ENCODE peak calls at places on chromosomes 4 and X, in six cellular contexts. U, S, A, M, K and D are unnamed samples.

GRCh38 chr4:39846135-39846534 is 131.6 kb downstream of the PDS5A start:
- DNase-seq in U (no peak), S (no peak), A (peak), M (no peak), K (no peak), D (no peak)

GRCh38 chr4:94285666-94286065 is 57.0 kb downstream of the HPGDS start:
- DNase-seq in U (no peak), S (no peak), A (no peak), M (no peak), K (no peak), D (no peak)

GRCh38 chr4:88672987-88673386 is 24.6 kb downstream of the NAP1L5 start:
- DNase-seq in U (peak), S (no peak), A (peak), M (no peak), K (peak), D (no peak)

GRCh38 chr4:118823471-118823870 is 12.5 kb downstream of the SEC24D start:
- DNase-seq in U (no peak), S (no peak), A (no peak), M (no peak), K (no peak), D (no peak)

GRCh38 chrX:65643046-65643785 is 24.2 kb upstream of the MSN start:
- DNase-seq in U (no peak), S (no peak), A (peak), M (no peak), K (no peak), D (no peak)

GRCh38 chr4:15544196-15544730 is 74.6 kb downstream of the CC2D2A start:
- DNase-seq in U (no peak), S (no peak), A (no peak), M (no peak), K (no peak), D (no peak)

GRCh38 chrX:53682885-53683555 is 3.5 kb downstream of the HUWE1 start:
- DNase-seq in U (peak), S (no peak), A (peak), M (no peak), K (peak), D (peak)

GRCh38 chr4:52824603-52825310 is 37.4 kb upstream of the RASL11B start:
- DNase-seq in U (peak), S (peak), A (peak), M (peak), K (peak), D (no peak)

GRCh38 chrX:15336023-15336413 is 695 bp upstream of the PIGA start:
- DNase-seq in U (peak), S (peak), A (peak), M (no peak), K (peak), D (peak)

GRCh38 chr4:70768301-70768948 is 46.7 kb downstream of the RUFY3 start:
- DNase-seq in U (no peak), S (no peak), A (peak), M (no peak), K (no peak), D (no peak)

GRCh38 chr4:30776451-30776850 is 56.3 kb downstream of the PCDH7 start:
- DNase-seq in U (no peak), S (no peak), A (no peak), M (no peak), K (no peak), D (no peak)

GRCh38 chr4:896216-896615 is 35.9 kb downstream of the GAK start:
- DNase-seq in U (no peak), S (no peak), A (no peak), M (no peak), K (no peak), D (no peak)

GRCh38 chrX:145910017-145910416 is 92.4 kb downstream of the SLITRK2 start:
- DNase-seq in U (no peak), S (no peak), A (no peak), M (no peak), K (no peak), D (no peak)

GRCh38 chr4:31045724-31046318 is 325.7 kb downstream of the PCDH7 start:
- DNase-seq in U (peak), S (no peak), A (peak), M (no peak), K (peak), D (no peak)

GRCh38 chr4:8528713-8529112 is 51.5 kb upstream of the GPR78 start:
- DNase-seq in U (no peak), S (peak), A (peak), M (no peak), K (no peak), D (no peak)

GRCh38 chrX:131394384-131394783 is 105.3 kb upstream of the IGSF1 start:
- DNase-seq in U (no peak), S (no peak), A (no peak), M (no peak), K (no peak), D (no peak)

GRCh38 chrX:103367502-103367901 is 8.8 kb upstream of the BEX3 start:
- DNase-seq in U (no peak), S (no peak), A (no peak), M (no peak), K (peak), D (no peak)

GRCh38 chr4:134865675-134866074 is 664.1 kb upstream of the PABPC4L start:
- DNase-seq in U (no peak), S (no peak), A (no peak), M (no peak), K (no peak), D (no peak)

GRCh38 chr4:107219681-107220080 is 183.6 kb upstream of the DKK2 start:
- DNase-seq in U (no peak), S (no peak), A (peak), M (no peak), K (no peak), D (no peak)

GRCh38 chr4:45079616-45080015 is 353.3 kb upstream of the GNPDA2 start:
- DNase-seq in U (no peak), S (no peak), A (no peak), M (no peak), K (no peak), D (no peak)

GRCh38 chr4:94411296-94411695 is 40.4 kb upstream of the PDLIM5 start:
- DNase-seq in U (no peak), S (no peak), A (no peak), M (no peak), K (no peak), D (no peak)

GRCh38 chr4:95377511-95377910 is 171.3 kb downstream of the UNC5C start:
- DNase-seq in U (no peak), S (no peak), A (no peak), M (no peak), K (no peak), D (no peak)

GRCh38 chrX:4932790-4933189 is 1219.3 kb upstream of the PRKX start:
- DNase-seq in U (no peak), S (no peak), A (peak), M (no peak), K (no peak), D (no peak)

GRCh38 chr4:111602848-111603247 is 542.4 kb upstream of the FAM241A start:
- DNase-seq in U (no peak), S (peak), A (peak), M (no peak), K (peak), D (no peak)

GRCh38 chr4:38983756-38984647 is 48.2 kb downstream of the TMEM156 start:
- DNase-seq in U (no peak), S (no peak), A (peak), M (no peak), K (peak), D (no peak)

GRCh38 chr4:87469390-87469789 is 47.0 kb downstream of the NUDT9 start:
- DNase-seq in U (peak), S (no peak), A (peak), M (no peak), K (no peak), D (no peak)

GRCh38 chrX:38754102-38754790 is 47.0 kb upstream of the MID1IP1 start:
- DNase-seq in U (peak), S (peak), A (peak), M (no peak), K (peak), D (no peak)

GRCh38 chrX:23390979-23391378 is 56.3 kb downstream of the PTCHD1 start:
- DNase-seq in U (no peak), S (no peak), A (no peak), M (no peak), K (no peak), D (no peak)

GRCh38 chr4:6692806-6693205 is 872 bp upstream of the S100P start:
- DNase-seq in U (no peak), S (no peak), A (no peak), M (no peak), K (peak), D (no peak)

GRCh38 chr4:18194278-18194677 is 172.7 kb upstream of the LCORL start:
- DNase-seq in U (no peak), S (no peak), A (no peak), M (no peak), K (no peak), D (no peak)

GRCh38 chr4:158814636-158815035 is 45.8 kb downstream of the FNIP2 start:
- DNase-seq in U (no peak), S (no peak), A (peak), M (no peak), K (peak), D (no peak)

GRCh38 chr4:163654621-163655020 is 160.1 kb downstream of the TMA16 start:
- DNase-seq in U (no peak), S (no peak), A (no peak), M (no peak), K (no peak), D (no peak)

GRCh38 chrX:136143714-136144113 is 3.6 kb upstream of the FHL1 start:
- DNase-seq in U (no peak), S (no peak), A (no peak), M (no peak), K (no peak), D (no peak)

GRCh38 chr4:77615153-77615552 is 9.5 kb downstream of the CXCL13 start:
- DNase-seq in U (no peak), S (no peak), A (no peak), M (no peak), K (no peak), D (no peak)

GRCh38 chrX:7514871-7515599 is 327.9 kb upstream of the VCX start:
- DNase-seq in U (no peak), S (no peak), A (no peak), M (no peak), K (peak), D (no peak)

GRCh38 chr4:13984996-13985780 is 357.7 kb upstream of the BOD1L1 start:
- DNase-seq in U (no peak), S (no peak), A (peak), M (no peak), K (no peak), D (no peak)

GRCh38 chr4:8373973-8374545 is 66.5 kb downstream of the ACOX3 start:
- DNase-seq in U (no peak), S (no peak), A (no peak), M (no peak), K (no peak), D (no peak)

GRCh38 chrX:74535211-74535621 is 79.2 kb downstream of the RLIM start:
- DNase-seq in U (peak), S (peak), A (peak), M (no peak), K (peak), D (no peak)